ENCODE peak calls at places on chromosomes 1 and 21, in ten cellular contexts. R, Z, M, K, A, N, U, C, O and B are unnamed samples.
A peak's percentile ranks its signal among the peaks of the same experiment; 100 is the strongest.

GRCh38 chr1:201791051-201791774 is 37.7 kb upstream of the IPO9 start:
- DNase-seq in O (no peak), Z (no peak), R (no peak), C (peak; percentile 62), U (no peak), M (no peak), K (no peak), A (no peak), N (no peak), B (peak; percentile 94)

GRCh38 chr1:2104621-2105427 is 54.6 kb downstream of the PRKCZ start:
- DNase-seq in M (no peak), N (no peak), U (no peak), A (no peak), C (no peak), R (no peak), Z (no peak), O (no peak), K (no peak), B (no peak)

GRCh38 chr1:218273757-218274505 is 11.2 kb upstream of the RRP15 start:
- DNase-seq in N (no peak), A (no peak), C (no peak), Z (no peak), O (no peak), K (no peak), R (no peak), M (no peak), U (no peak), B (no peak)

GRCh38 chr1:159908255-159908905 is 8.4 kb upstream of the CFAP45 start:
- DNase-seq in O (no peak), N (no peak), U (no peak), M (no peak), C (no peak), R (no peak), K (no peak), Z (no peak), A (no peak), B (no peak)

GRCh38 chr1:151612506-151613274 is 840 bp downstream of the SNX27 start:
- DNase-seq in C (peak; percentile 27), Z (peak; percentile 2), R (peak; percentile 48), O (peak; percentile 30), N (no peak), U (no peak), K (no peak), M (no peak), A (peak; percentile 7), B (no peak)

GRCh38 chr1:168483531-168483930 is 60.3 kb downstream of the XCL2 start:
- DNase-seq in Z (no peak), C (peak; percentile 95), U (no peak), N (no peak), R (peak; percentile 56), O (no peak), M (no peak), K (no peak), A (no peak), B (no peak)

GRCh38 chr21:31482460-31482859 is 138.4 kb upstream of the TIAM1 start:
- DNase-seq in R (no peak), U (no peak), N (no peak), M (no peak), Z (no peak), O (no peak), K (no peak), A (no peak), C (no peak), B (no peak)

GRCh38 chr1:214224605-214225354 is 56.2 kb upstream of the SMYD2 start:
- DNase-seq in Z (no peak), K (no peak), M (no peak), C (peak; percentile 49), U (no peak), R (peak; percentile 55), N (no peak), A (no peak), O (no peak), B (no peak)

GRCh38 chr21:15978158-15978805 is 248.5 kb downstream of the USP25 start:
- DNase-seq in M (no peak), N (no peak), O (no peak), Z (no peak), C (peak; percentile 28), R (peak; percentile 48), A (no peak), K (peak; percentile 24), U (no peak), B (no peak)

GRCh38 chr1:89955311-89955710 is 39.6 kb upstream of the ZNF326 start:
- DNase-seq in M (no peak), Z (no peak), O (no peak), A (no peak), N (no peak), K (no peak), C (no peak), R (no peak), U (no peak), B (no peak)

GRCh38 chr1:237681210-237681609 is 209.5 kb downstream of the ZP4 start:
- DNase-seq in U (no peak), M (no peak), O (no peak), Z (no peak), K (no peak), A (no peak), C (no peak), R (no peak), N (no peak), B (no peak)

GRCh38 chr1:160997323-160998038 is 23.5 kb downstream of the F11R start:
- DNase-seq in M (peak; percentile 34), O (peak; percentile 36), K (no peak), Z (peak; percentile 33), N (peak; percentile 28), C (peak; percentile 89), R (peak; percentile 78), U (no peak), A (no peak), B (peak; percentile 64)

GRCh38 chr1:93635614-93636543 is 45.8 kb downstream of the BCAR3 start:
- DNase-seq in A (no peak), C (no peak), N (no peak), M (no peak), Z (no peak), U (no peak), R (no peak), O (peak; percentile 53), K (no peak), B (peak; percentile 80)

GRCh38 chr1:181142096-181143043 is 53.9 kb downstream of the IER5 start:
- DNase-seq in U (peak; percentile 83), A (peak; percentile 89), K (peak; percentile 23), M (peak; percentile 95), Z (peak; percentile 85), N (peak; percentile 84), O (peak; percentile 96), R (peak; percentile 92), C (peak; percentile 88), B (peak; percentile 85)

GRCh38 chr1:66929289-66929688 is 4.5 kb downstream of the MIER1 start:
- DNase-seq in U (no peak), Z (no peak), C (no peak), M (no peak), R (no peak), O (no peak), A (no peak), N (no peak), K (no peak), B (no peak)